ENCODE peak calls at places on chromosome 9, in seven cellular contexts. One of them, this sample, is unnamed.

GRCh38 chr9:89153618-89154017 is 25.0 kb downstream of the SHC3 start:
- DNase-seq in germinal center: no peak
- DNase-seq in activated CD8-positive, alpha-beta memory T cell treated with anti-CD3 and anti-CD28 coated beads, Interleukin-2, amount 50 U/mL, for 4 hours: no peak
- DNase-seq in AG20443: peak; percentile 74
- DNase-seq in CD8-positive, alpha-beta memory T cell: no peak
- DNase-seq in heart right ventricle: no peak
- DNase-seq in G401: no peak
- DNase-seq in this sample: no peak

GRCh38 chr9:99222416-99223280 is 566 bp downstream of the SEC61B start:
- DNase-seq in germinal center: no peak
- DNase-seq in activated CD8-positive, alpha-beta memory T cell treated with anti-CD3 and anti-CD28 coated beads, Interleukin-2, amount 50 U/mL, for 4 hours: no peak
- DNase-seq in AG20443: no peak
- DNase-seq in CD8-positive, alpha-beta memory T cell: no peak
- DNase-seq in heart right ventricle: no peak
- DNase-seq in G401: no peak
- DNase-seq in this sample: no peak

GRCh38 chr9:68978054-68978453 is 35.9 kb downstream of the PRKACG start:
- DNase-seq in germinal center: no peak
- DNase-seq in activated CD8-positive, alpha-beta memory T cell treated with anti-CD3 and anti-CD28 coated beads, Interleukin-2, amount 50 U/mL, for 4 hours: no peak
- DNase-seq in AG20443: no peak
- DNase-seq in CD8-positive, alpha-beta memory T cell: no peak
- DNase-seq in heart right ventricle: no peak
- DNase-seq in G401: no peak
- DNase-seq in this sample: no peak

GRCh38 chr9:114027159-114027895 is 50.8 kb downstream of the AMBP start:
- DNase-seq in germinal center: no peak
- DNase-seq in activated CD8-positive, alpha-beta memory T cell treated with anti-CD3 and anti-CD28 coated beads, Interleukin-2, amount 50 U/mL, for 4 hours: no peak
- DNase-seq in AG20443: no peak
- DNase-seq in CD8-positive, alpha-beta memory T cell: no peak
- DNase-seq in heart right ventricle: no peak
- DNase-seq in G401: no peak
- DNase-seq in this sample: peak; percentile 31

GRCh38 chr9:121055642-121056143 is 5.6 kb upstream of the C5 start:
- DNase-seq in germinal center: peak; percentile 41
- DNase-seq in activated CD8-positive, alpha-beta memory T cell treated with anti-CD3 and anti-CD28 coated beads, Interleukin-2, amount 50 U/mL, for 4 hours: no peak
- DNase-seq in AG20443: peak; percentile 19
- DNase-seq in CD8-positive, alpha-beta memory T cell: no peak
- DNase-seq in heart right ventricle: no peak
- DNase-seq in G401: peak; percentile 19
- DNase-seq in this sample: no peak

GRCh38 chr9:127202461-127203139 is 62.0 kb upstream of the GARNL3 start:
- DNase-seq in germinal center: no peak
- DNase-seq in activated CD8-positive, alpha-beta memory T cell treated with anti-CD3 and anti-CD28 coated beads, Interleukin-2, amount 50 U/mL, for 4 hours: no peak
- DNase-seq in AG20443: peak; percentile 60
- DNase-seq in CD8-positive, alpha-beta memory T cell: no peak
- DNase-seq in heart right ventricle: no peak
- DNase-seq in G401: peak; percentile 77
- DNase-seq in this sample: peak; percentile 34

GRCh38 chr9:136728548-136729123 is 14.1 kb downstream of the LCN10 start:
- DNase-seq in germinal center: no peak
- DNase-seq in activated CD8-positive, alpha-beta memory T cell treated with anti-CD3 and anti-CD28 coated beads, Interleukin-2, amount 50 U/mL, for 4 hours: no peak
- DNase-seq in AG20443: peak; percentile 76
- DNase-seq in CD8-positive, alpha-beta memory T cell: no peak
- DNase-seq in heart right ventricle: no peak
- DNase-seq in G401: peak; percentile 55
- DNase-seq in this sample: no peak

GRCh38 chr9:26975728-26976707 is 19.8 kb downstream of the IFT74 start:
- DNase-seq in germinal center: no peak
- DNase-seq in activated CD8-positive, alpha-beta memory T cell treated with anti-CD3 and anti-CD28 coated beads, Interleukin-2, amount 50 U/mL, for 4 hours: no peak
- DNase-seq in AG20443: peak; percentile 48
- DNase-seq in CD8-positive, alpha-beta memory T cell: no peak
- DNase-seq in heart right ventricle: peak; percentile 31
- DNase-seq in G401: peak; percentile 41
- DNase-seq in this sample: peak; percentile 60

GRCh38 chr9:93827545-93828330 is 127.4 kb downstream of the BARX1 start:
- DNase-seq in germinal center: peak; percentile 57
- DNase-seq in activated CD8-positive, alpha-beta memory T cell treated with anti-CD3 and anti-CD28 coated beads, Interleukin-2, amount 50 U/mL, for 4 hours: peak; percentile 34
- DNase-seq in AG20443: peak; percentile 92
- DNase-seq in CD8-positive, alpha-beta memory T cell: no peak
- DNase-seq in heart right ventricle: no peak
- DNase-seq in G401: peak; percentile 53
- DNase-seq in this sample: no peak

GRCh38 chr9:108869092-108869725 is 7.1 kb downstream of the ACTL7A start:
- DNase-seq in germinal center: no peak
- DNase-seq in activated CD8-positive, alpha-beta memory T cell treated with anti-CD3 and anti-CD28 coated beads, Interleukin-2, amount 50 U/mL, for 4 hours: no peak
- DNase-seq in AG20443: peak; percentile 77
- DNase-seq in CD8-positive, alpha-beta memory T cell: no peak
- DNase-seq in heart right ventricle: no peak
- DNase-seq in G401: no peak
- DNase-seq in this sample: no peak

GRCh38 chr9:37094751-37095150 is 25.6 kb upstream of the ZCCHC7 start:
- DNase-seq in germinal center: no peak
- DNase-seq in activated CD8-positive, alpha-beta memory T cell treated with anti-CD3 and anti-CD28 coated beads, Interleukin-2, amount 50 U/mL, for 4 hours: no peak
- DNase-seq in AG20443: no peak
- DNase-seq in CD8-positive, alpha-beta memory T cell: no peak
- DNase-seq in heart right ventricle: no peak
- DNase-seq in G401: no peak
- DNase-seq in this sample: no peak

GRCh38 chr9:79263666-79264460 is 307.9 kb upstream of the TLE4 start:
- DNase-seq in germinal center: no peak
- DNase-seq in activated CD8-positive, alpha-beta memory T cell treated with anti-CD3 and anti-CD28 coated beads, Interleukin-2, amount 50 U/mL, for 4 hours: no peak
- DNase-seq in AG20443: peak; percentile 38
- DNase-seq in CD8-positive, alpha-beta memory T cell: no peak
- DNase-seq in heart right ventricle: no peak
- DNase-seq in G401: peak; percentile 43
- DNase-seq in this sample: no peak

GRCh38 chr9:73114058-73114457 is 37.6 kb upstream of the ANXA1 start:
- DNase-seq in germinal center: no peak
- DNase-seq in activated CD8-positive, alpha-beta memory T cell treated with anti-CD3 and anti-CD28 coated beads, Interleukin-2, amount 50 U/mL, for 4 hours: no peak
- DNase-seq in AG20443: no peak
- DNase-seq in CD8-positive, alpha-beta memory T cell: no peak
- DNase-seq in heart right ventricle: no peak
- DNase-seq in G401: no peak
- DNase-seq in this sample: no peak

GRCh38 chr9:121860744-121861143 is 209.3 kb downstream of the DAB2IP start:
- DNase-seq in germinal center: no peak
- DNase-seq in activated CD8-positive, alpha-beta memory T cell treated with anti-CD3 and anti-CD28 coated beads, Interleukin-2, amount 50 U/mL, for 4 hours: no peak
- DNase-seq in AG20443: peak; percentile 79
- DNase-seq in CD8-positive, alpha-beta memory T cell: no peak
- DNase-seq in heart right ventricle: peak; percentile 31
- DNase-seq in G401: no peak
- DNase-seq in this sample: no peak

GRCh38 chr9:91391426-91392217 is 29.9 kb upstream of the AUH start:
- DNase-seq in germinal center: no peak
- DNase-seq in activated CD8-positive, alpha-beta memory T cell treated with anti-CD3 and anti-CD28 coated beads, Interleukin-2, amount 50 U/mL, for 4 hours: no peak
- DNase-seq in AG20443: peak; percentile 28
- DNase-seq in CD8-positive, alpha-beta memory T cell: no peak
- DNase-seq in heart right ventricle: no peak
- DNase-seq in G401: no peak
- DNase-seq in this sample: no peak

GRCh38 chr9:132798817-132799790 is 79.0 kb downstream of the AK8 start:
- DNase-seq in germinal center: no peak
- DNase-seq in activated CD8-positive, alpha-beta memory T cell treated with anti-CD3 and anti-CD28 coated beads, Interleukin-2, amount 50 U/mL, for 4 hours: no peak
- DNase-seq in AG20443: no peak
- DNase-seq in CD8-positive, alpha-beta memory T cell: no peak
- DNase-seq in heart right ventricle: no peak
- DNase-seq in G401: no peak
- DNase-seq in this sample: no peak

GRCh38 chr9:6243746-6244145 is 28.1 kb downstream of the IL33 start:
- DNase-seq in germinal center: no peak
- DNase-seq in activated CD8-positive, alpha-beta memory T cell treated with anti-CD3 and anti-CD28 coated beads, Interleukin-2, amount 50 U/mL, for 4 hours: no peak
- DNase-seq in AG20443: peak; percentile 65
- DNase-seq in CD8-positive, alpha-beta memory T cell: no peak
- DNase-seq in heart right ventricle: no peak
- DNase-seq in G401: no peak
- DNase-seq in this sample: no peak

GRCh38 chr9:128921881-128922763 is 1.3 kb downstream of the PHYHD1 start:
- DNase-seq in germinal center: no peak
- DNase-seq in activated CD8-positive, alpha-beta memory T cell treated with anti-CD3 and anti-CD28 coated beads, Interleukin-2, amount 50 U/mL, for 4 hours: peak; percentile 32
- DNase-seq in AG20443: peak; percentile 61
- DNase-seq in CD8-positive, alpha-beta memory T cell: no peak
- DNase-seq in heart right ventricle: peak; percentile 64
- DNase-seq in G401: peak; percentile 22
- DNase-seq in this sample: no peak

This sample was measured in Peyer's patch.